ENCODE peak calls at places on chromosomes 3 and 15, in six cellular contexts. L, N, T, P, Y and O are unnamed samples.

GRCh38 chr3:102224171-102224570 is 210.6 kb upstream of the ZPLD1 start:
- DNase-seq in Y (peak), N (peak), T (no peak), P (no peak), L (no peak), O (no peak)

GRCh38 chr3:69542265-69543079 is 156.6 kb upstream of the FRMD4B start:
- DNase-seq in Y (no peak), L (no peak), P (peak), N (no peak), T (no peak), O (peak)

GRCh38 chr3:13718437-13718836 is 161.4 kb downstream of the WNT7A start:
- DNase-seq in T (peak), L (no peak), N (no peak), P (peak), Y (peak), O (peak)

GRCh38 chr15:63945005-63945788 is 101.1 kb downstream of the DAPK2 start:
- DNase-seq in P (no peak), Y (peak), L (no peak), T (peak), N (peak), O (no peak)

GRCh38 chr3:81931265-81931664 is 169.8 kb upstream of the GBE1 start:
- DNase-seq in N (no peak), Y (no peak), T (no peak), L (no peak), P (no peak), O (no peak)

GRCh38 chr3:158152186-158152585 is 42.3 kb downstream of the RSRC1 start:
- DNase-seq in L (no peak), Y (no peak), P (no peak), T (no peak), N (no peak), O (no peak)

GRCh38 chr3:47910777-47911440 is 105.3 kb downstream of the MAP4 start:
- DNase-seq in P (no peak), N (no peak), T (no peak), L (peak), Y (peak), O (no peak)

GRCh38 chr3:127762077-127762786 is 60.1 kb downstream of the MGLL start:
- DNase-seq in P (no peak), Y (no peak), T (no peak), L (no peak), N (peak), O (no peak)

GRCh38 chr3:46386206-46386605 is 15.5 kb downstream of the CCR5 start:
- DNase-seq in Y (no peak), L (no peak), N (no peak), P (no peak), T (no peak), O (no peak)

DNA sequence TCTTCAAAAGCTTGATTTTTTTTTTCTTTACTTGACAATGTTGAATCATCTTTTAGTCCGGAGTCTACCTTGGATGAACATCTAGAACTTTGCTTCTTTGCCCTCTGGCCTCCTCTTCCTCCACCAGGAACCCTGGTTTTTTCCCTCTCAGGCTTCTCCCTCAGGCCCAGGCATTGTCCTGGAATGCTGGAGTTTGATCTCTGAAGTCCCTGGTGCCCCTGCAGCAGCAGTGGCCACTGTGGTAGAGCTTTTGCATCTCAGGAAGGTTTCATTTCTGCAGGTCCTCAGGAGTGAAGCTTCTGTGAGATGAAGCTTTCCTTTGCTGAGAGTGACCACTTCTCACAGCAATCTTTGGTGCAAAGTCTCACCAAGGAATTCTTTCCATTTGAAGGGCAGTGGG is 39.0 kb upstream of the NEDD4 start:
- DNase-seq in Y (peak), T (no peak), P (no peak), N (no peak), L (no peak), O (no peak)
- TF ChIP-seq EP300 in Y (no peak), T (no peak), P (no peak), N (no peak), L (no peak), O (no peak)

GRCh38 chr3:12479919-12480425 is 4.3 kb upstream of the TSEN2 start:
- DNase-seq in N (peak), L (no peak), P (peak), Y (peak), T (peak), O (no peak)
- TF ChIP-seq CTCF in N (peak), L (no peak), P (peak), Y (peak), T (peak), O (peak)

GRCh38 chr3:65961733-65962132 is 77.0 kb downstream of the MAGI1 start:
- DNase-seq in Y (peak), T (no peak), L (no peak), P (no peak), N (no peak), O (no peak)
- TF ChIP-seq POLR2AphosphoS5 in Y (no peak), T (peak), L (no peak), P (no peak), N (no peak), O (no peak)

DNA sequence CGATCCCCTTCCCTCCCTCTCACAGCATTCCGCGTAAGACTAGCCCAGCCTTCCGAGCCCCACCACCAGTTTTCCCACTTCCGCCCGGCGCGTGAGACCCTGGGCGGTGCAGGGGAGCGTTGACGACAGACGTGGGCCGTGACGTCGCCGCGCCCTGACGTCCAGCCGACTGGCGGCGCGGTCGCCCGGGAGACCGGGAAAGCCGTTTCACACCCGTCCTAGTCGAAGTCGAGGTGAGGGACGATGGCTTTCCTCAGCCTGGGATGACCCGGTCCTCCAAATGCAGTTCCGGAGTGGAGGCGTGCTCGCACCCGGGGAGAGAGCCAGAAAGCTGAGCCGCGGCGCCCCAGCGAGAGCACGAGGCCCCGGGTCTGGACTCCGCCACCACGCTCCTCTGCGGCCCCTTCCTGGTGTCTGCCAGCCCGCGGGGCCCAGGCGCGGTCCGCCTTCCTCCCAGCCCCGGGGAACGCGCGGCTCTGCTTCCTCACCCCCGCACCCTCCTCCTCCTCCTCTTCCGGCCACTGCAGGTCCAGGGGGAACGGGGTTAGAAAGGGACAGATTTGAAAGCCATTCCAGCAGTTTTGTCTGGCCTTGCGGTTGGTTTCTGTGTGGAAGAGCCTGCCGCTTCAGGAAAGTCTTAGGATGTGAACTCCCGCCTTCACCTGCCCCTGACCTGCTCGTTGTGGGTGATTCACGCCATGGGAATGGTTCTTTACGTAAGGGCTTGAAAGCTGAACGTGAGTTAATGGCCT is at the start of gene LEKR1:
- DNase-seq in N (peak), Y (peak), P (peak), L (no peak), T (peak), O (peak)
- TF ChIP-seq EP300 in N (no peak), Y (no peak), P (no peak), L (peak), T (peak), O (no peak)

GRCh38 chr3:188153498-188153948 is 434 bp upstream of the LPP start:
- DNase-seq in N (peak), P (peak), Y (peak), L (peak), T (peak), O (peak)

GRCh38 chr3:188154758-188155574 is 1.0 kb downstream of the LPP start:
- DNase-seq in T (no peak), Y (no peak), P (no peak), N (peak), L (no peak), O (no peak)

GRCh38 chr3:188156051-188156450 is 2.1 kb downstream of the LPP start:
- DNase-seq in P (no peak), Y (no peak), N (no peak), L (no peak), T (no peak), O (no peak)

GRCh38 chr3:188152660-188153497 is 1.1 kb upstream of the LPP start:
- DNase-seq in P (peak), T (peak), L (peak), N (peak), Y (no peak), O (peak)

GRCh38 chr3:188153949-188154757 is at the start of gene LPP:
- DNase-seq in L (peak), N (peak), Y (peak), P (peak), T (peak), O (peak)
- TF ChIP-seq CTCF in L (no peak), N (no peak), Y (peak), P (no peak), T (no peak), O (no peak)

DNA sequence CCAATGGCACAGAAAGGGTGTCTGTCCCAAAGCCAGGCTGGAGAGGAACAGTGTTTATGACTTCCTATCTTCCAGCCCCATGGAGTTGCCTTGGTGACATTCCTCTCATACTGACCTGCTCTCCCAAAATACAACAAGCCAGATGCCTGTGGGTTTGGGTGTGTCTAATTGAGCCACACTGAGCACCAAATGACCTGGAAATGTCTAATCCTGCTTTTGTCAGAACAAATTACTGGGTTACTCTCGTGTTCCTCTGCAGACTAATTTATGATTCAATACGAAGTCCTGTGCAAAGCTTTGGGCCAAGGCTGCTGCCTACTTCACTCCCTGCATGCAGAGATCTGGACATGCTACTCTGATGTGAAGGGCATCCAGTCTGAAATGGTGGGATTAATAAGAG is 98.1 kb upstream of the STRIT1 start:
- DNase-seq in N (peak), Y (no peak), T (no peak), L (no peak), P (no peak), O (no peak)
- TF ChIP-seq POLR2AphosphoS5 in N (no peak), Y (no peak), T (peak), L (no peak), P (no peak), O (no peak)

DNA sequence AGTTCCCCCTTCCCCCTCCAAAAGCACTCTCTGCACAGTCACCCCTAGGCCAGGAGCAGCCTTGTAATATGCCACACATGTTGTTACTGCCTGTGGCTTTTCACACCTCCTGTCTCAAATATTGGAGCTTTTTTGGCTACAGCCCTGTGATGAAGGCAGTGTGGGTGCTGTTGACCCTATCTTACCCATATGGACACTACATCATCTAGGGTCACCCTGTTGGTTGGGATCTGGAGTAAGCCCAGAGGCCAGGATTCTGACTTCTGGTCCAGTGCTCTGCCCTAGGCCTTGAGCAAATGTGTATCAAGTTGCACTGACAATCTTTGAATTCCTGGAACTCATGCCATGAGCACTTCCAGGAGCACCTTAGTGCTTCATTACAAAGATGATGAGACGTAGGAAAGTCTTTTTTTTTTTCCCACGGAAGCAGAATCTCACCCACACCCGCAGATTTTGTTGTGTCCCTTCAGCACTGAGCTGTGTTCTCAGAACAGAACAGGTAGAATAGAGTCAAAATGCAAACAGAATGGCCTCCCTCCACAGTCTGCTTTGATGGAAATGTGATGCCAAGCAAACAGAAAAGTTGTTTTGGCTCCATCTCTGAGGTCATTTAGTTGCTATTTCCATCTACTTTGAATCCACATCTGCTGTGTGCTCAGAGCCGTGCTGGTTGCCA is 49.6 kb downstream of the SMAD3 start:
- DNase-seq in Y (no peak), T (no peak), N (no peak), P (no peak), L (no peak), O (no peak)
- TF ChIP-seq EP300 in Y (no peak), T (no peak), N (no peak), P (no peak), L (no peak), O (no peak)

DNA sequence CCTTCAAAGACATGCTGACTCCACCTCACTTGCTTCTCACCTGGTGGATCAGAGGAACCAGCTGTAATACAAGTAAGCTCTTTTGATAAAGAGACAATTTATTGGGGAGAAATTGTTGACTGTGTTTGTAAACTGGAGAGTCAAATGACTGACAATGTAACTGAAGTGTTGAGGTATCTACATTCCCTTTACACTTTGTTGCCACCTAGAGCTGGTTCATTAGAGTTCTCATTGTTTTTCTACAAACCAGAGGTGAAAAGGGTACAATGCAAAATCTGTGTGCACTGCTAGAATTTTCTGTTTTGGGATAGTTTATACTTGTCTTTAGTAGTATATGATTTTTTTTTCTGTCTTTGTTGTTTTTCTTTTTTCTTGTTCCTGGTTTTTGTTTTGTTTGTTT is 8.7 kb upstream of the LRRC58 start:
- DNase-seq in L (no peak), N (no peak), Y (no peak), T (no peak), P (no peak), O (no peak)
- TF ChIP-seq CTCF in L (no peak), N (no peak), Y (peak), T (no peak), P (no peak), O (no peak)